ENCODE peak calls at places on chromosomes 3 and 15, in five cellular contexts. B is SK-N-SH, J is HepG2, A is GM12878, F is H1. D is an unnamed sample.

GRCh38 chr15:41276821-41277220 is 45.8 kb downstream of the CHP1 start:
- DNase-seq in B (no peak), J (no peak), A (no peak), F (no peak), D (no peak)

GRCh38 chr15:63858881-63859280 is 25.1 kb upstream of the HERC1 start:
- DNase-seq in B (no peak), J (no peak), A (no peak), F (no peak), D (no peak)

GRCh38 chr15:41979493-41980266 is 7.3 kb upstream of the EHD4 start:
- DNase-seq in B (no peak), J (no peak), A (no peak), F (no peak), D (peak; percentile 60)

GRCh38 chr3:46943237-46944187 is 33.0 kb downstream of the CCDC12 start:
- DNase-seq in B (no peak), J (peak; percentile 94), A (no peak), F (no peak), D (no peak)

GRCh38 chr3:155435821-155436220 is 142.3 kb upstream of the STRIT1 start:
- DNase-seq in B (no peak), J (no peak), A (no peak), F (no peak), D (no peak)

GRCh38 chr3:123552095-123552714 is 32.6 kb downstream of the HACD2 start:
- DNase-seq in B (peak; percentile 27), J (peak; percentile 4), A (no peak), F (no peak), D (peak; percentile 3)

GRCh38 chr15:73941044-73941443 is 14.8 kb downstream of the LOXL1 start:
- DNase-seq in B (no peak), J (no peak), A (no peak), F (no peak), D (no peak)

GRCh38 chr15:52523192-52523591 is 5.5 kb downstream of the MYO5A start:
- DNase-seq in B (no peak), J (no peak), A (no peak), F (no peak), D (no peak)

GRCh38 chr3:35486295-35486694 is 153.0 kb upstream of the ARPP21 start:
- DNase-seq in B (no peak), J (peak; percentile 2), A (no peak), F (no peak), D (no peak)

GRCh38 chr15:80595391-80595790 is 99.7 kb upstream of the ABHD17C start:
- DNase-seq in B (no peak), J (peak; percentile 29), A (no peak), F (no peak), D (no peak)

GRCh38 chr15:41919954-41920538 is 26.2 kb upstream of the SPTBN5 start:
- DNase-seq in B (no peak), J (no peak), A (no peak), F (no peak), D (no peak)

GRCh38 chr3:98359993-98360675 is 6.5 kb downstream of the OR5K4 start:
- DNase-seq in B (no peak), J (peak; percentile 49), A (peak; percentile 48), F (no peak), D (no peak)

GRCh38 chr3:112114558-112115160 is 18.4 kb downstream of the GCSAM start:
- DNase-seq in B (no peak), J (no peak), A (no peak), F (no peak), D (no peak)

GRCh38 chr3:172449468-172450149 is 1.4 kb upstream of the GHSR start:
- DNase-seq in B (peak; percentile 50), J (no peak), A (no peak), F (peak; percentile 84), D (peak; percentile 23)

GRCh38 chr3:142676151-142676550 is 47.7 kb upstream of the TRPC1 start:
- DNase-seq in B (no peak), J (no peak), A (no peak), F (no peak), D (no peak)

GRCh38 chr3:194330579-194330978 is 20.5 kb downstream of the CPN2 start:
- DNase-seq in B (peak; percentile 56), J (no peak), A (no peak), F (no peak), D (no peak)

GRCh38 chr3:119322523-119323400 is 28.6 kb downstream of the ARHGAP31 start:
- DNase-seq in B (peak; percentile 89), J (peak; percentile 56), A (peak; percentile 73), F (peak; percentile 87), D (peak; percentile 80)

GRCh38 chr3:186937017-186937875 is 6.9 kb downstream of the ST6GAL1 start:
- DNase-seq in B (no peak), J (no peak), A (no peak), F (no peak), D (no peak)

GRCh38 chr15:51336011-51336410 is 2.4 kb downstream of the CYP19A1 start:
- DNase-seq in B (no peak), J (no peak), A (no peak), F (no peak), D (no peak)

GRCh38 chr3:12620729-12621128 is 43.2 kb downstream of the RAF1 start:
- DNase-seq in B (no peak), J (no peak), A (no peak), F (no peak), D (no peak)

GRCh38 chr3:50687127-50687751 is 12.5 kb downstream of the DOCK3 start:
- DNase-seq in B (no peak), J (no peak), A (no peak), F (no peak), D (no peak)

GRCh38 chr3:126927405-126927750 is 55.5 kb upstream of the PLXNA1 start:
- DNase-seq in B (peak; percentile 56), J (no peak), A (no peak), F (no peak), D (no peak)

GRCh38 chr3:45617430-45618080 is 23.0 kb downstream of the LIMD1 start:
- DNase-seq in B (no peak), J (peak; percentile 89), A (no peak), F (no peak), D (no peak)

GRCh38 chr3:117885046-117885445 is 1149.6 kb downstream of the IGSF11 start:
- DNase-seq in B (no peak), J (no peak), A (no peak), F (no peak), D (no peak)

GRCh38 chr15:95590533-95591044 is 739.9 kb upstream of the NR2F2 start:
- DNase-seq in B (no peak), J (no peak), A (no peak), F (no peak), D (no peak)

GRCh38 chr15:35673093-35673573 is 127.2 kb upstream of the DPH6 start:
- DNase-seq in B (no peak), J (peak; percentile 39), A (no peak), F (no peak), D (peak; percentile 28)

GRCh38 chr3:45020534-45020933 is 5.6 kb upstream of the CLEC3B start:
- DNase-seq in B (no peak), J (no peak), A (no peak), F (no peak), D (no peak)

GRCh38 chr3:183328823-183329222 is 75.8 kb downstream of the B3GNT5 start:
- DNase-seq in B (no peak), J (no peak), A (no peak), F (no peak), D (no peak)
- TF ChIP-seq GABPA in B (no peak), J (no peak), A (no peak), F (no peak), D (no peak)

GRCh38 chr3:178845446-178846118 is 226.0 kb downstream of the ZMAT3 start:
- DNase-seq in B (no peak), J (no peak), A (no peak), F (no peak), D (no peak)
- TF ChIP-seq GABPA in B (no peak), J (no peak), A (no peak), F (no peak), D (no peak)

DNA sequence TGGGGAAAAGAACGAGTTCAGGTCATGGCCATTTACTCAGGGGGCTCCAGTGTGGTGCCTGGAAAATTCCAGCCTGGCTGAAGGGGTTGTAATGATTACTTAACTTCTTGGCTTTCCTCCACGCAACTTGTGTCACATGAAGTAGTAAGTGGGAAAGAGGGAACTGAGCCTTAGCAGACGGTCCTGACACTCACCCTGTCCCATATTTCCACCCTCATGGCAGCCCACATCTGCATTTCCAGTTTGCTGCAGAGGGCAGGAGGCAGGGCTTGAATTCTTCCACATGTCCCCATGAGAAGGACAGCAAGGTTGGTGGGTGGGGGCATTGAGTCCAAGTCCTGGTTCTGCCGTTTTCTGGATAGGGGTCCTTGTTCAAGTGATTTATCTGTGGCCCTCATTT is 7.8 kb upstream of the CAMP start:
- DNase-seq in B (no peak), J (no peak), A (no peak), F (no peak), D (no peak)
- TF ChIP-seq GABPA in B (no peak), J (no peak), A (no peak), F (no peak), D (no peak)

DNA sequence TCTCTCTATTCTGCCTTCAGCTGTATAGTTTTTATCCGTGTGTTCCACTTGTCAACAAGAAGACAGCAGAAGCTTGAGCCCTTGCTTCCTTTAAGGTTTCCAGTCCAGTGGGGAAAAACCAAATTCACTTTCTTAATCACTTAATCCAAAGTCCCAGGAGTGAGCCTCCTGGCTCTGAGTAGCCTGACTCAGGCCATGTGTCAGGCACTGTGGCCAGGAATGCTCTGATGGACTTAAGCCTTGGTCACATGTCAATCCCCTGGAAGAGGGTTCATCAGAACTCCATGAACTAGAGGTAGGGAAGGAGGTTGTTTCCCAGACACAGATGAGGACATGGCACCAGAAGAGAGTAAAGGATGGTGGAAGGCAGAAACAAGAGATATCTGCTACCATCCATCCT is 8.8 kb downstream of the VIPR1 start:
- DNase-seq in B (no peak), J (no peak), A (no peak), F (no peak), D (no peak)
- TF ChIP-seq GABPA in B (no peak), J (no peak), A (no peak), F (no peak), D (no peak)

GRCh38 chr3:151835751-151836550 is 22.0 kb downstream of the AADAC start:
- DNase-seq in B (no peak), J (no peak), A (no peak), F (no peak), D (no peak)

GRCh38 chr3:151839313-151839631 is 25.4 kb downstream of the AADAC start:
- DNase-seq in B (no peak), J (no peak), A (no peak), F (no peak), D (no peak)

GRCh38 chr3:151841801-151842200 is 27.9 kb downstream of the AADAC start:
- DNase-seq in B (no peak), J (no peak), A (no peak), F (no peak), D (no peak)

GRCh38 chr3:151838574-151839312 is 24.8 kb downstream of the AADAC start:
- DNase-seq in B (peak; percentile 31), J (peak; percentile 77), A (peak; percentile 2), F (no peak), D (peak; percentile 43)

GRCh38 chr3:151837057-151837456 is 23.1 kb downstream of the AADAC start:
- DNase-seq in B (no peak), J (no peak), A (no peak), F (no peak), D (peak; percentile 42)
- TF ChIP-seq GABPA in B (no peak), J (no peak), A (no peak), F (no peak), D (peak; percentile 19)

D was measured in K562.